ENCODE peak calls at places on chromosome 18, in five cellular contexts. G is breast epithelium, Y is GM12865, N is testis, P is HFF-Myc. F is an unnamed sample.

GRCh38 chr18:9539283-9539682 is 64.0 kb downstream of the RALBP1 start:
- DNase-seq in G (no peak), Y (no peak), N (no peak), P (peak; percentile 15), F (no peak)

GRCh38 chr18:55878224-55878623 is 290.2 kb upstream of the TCF4 start:
- DNase-seq in G (no peak), Y (no peak), N (no peak), P (no peak), F (no peak)

GRCh38 chr18:40485318-40485717 is 1469.7 kb upstream of the PIK3C3 start:
- DNase-seq in G (no peak), Y (no peak), N (no peak), P (no peak), F (no peak)

GRCh38 chr18:845152-845819 is 33.2 kb upstream of the YES1 start:
- DNase-seq in G (no peak), Y (no peak), N (no peak), P (peak; percentile 91), F (no peak)

GRCh38 chr18:79955302-79956075 is 4.0 kb upstream of the SLC66A2 start:
- DNase-seq in G (no peak), Y (peak; percentile 24), N (peak; percentile 6), P (no peak), F (no peak)

GRCh38 chr18:58004317-58004716 is 39.7 kb upstream of the NEDD4L start:
- DNase-seq in G (no peak), Y (no peak), N (no peak), P (peak; percentile 35), F (no peak)

GRCh38 chr18:24586662-24587360 is 126.4 kb downstream of the HRH4 start:
- DNase-seq in G (no peak), Y (no peak), N (no peak), P (no peak), F (no peak)

GRCh38 chr18:50080932-50081560 is 113.9 kb downstream of the MYO5B start:
- DNase-seq in G (no peak), Y (no peak), N (no peak), P (no peak), F (peak; percentile 31)

GRCh38 chr18:38718365-38718901 is 1152.8 kb upstream of the CELF4 start:
- DNase-seq in G (no peak), Y (no peak), N (peak; percentile 36), P (no peak), F (no peak)

GRCh38 chr18:9643549-9643948 is 29.2 kb upstream of the PPP4R1 start:
- DNase-seq in G (peak; percentile 63), Y (no peak), N (no peak), P (peak; percentile 98), F (peak; percentile 5)

GRCh38 chr18:25825066-25825465 is 265.3 kb downstream of the SS18 start:
- DNase-seq in G (no peak), Y (no peak), N (no peak), P (no peak), F (no peak)

GRCh38 chr18:37674570-37674969 is 109.0 kb upstream of the CELF4 start:
- DNase-seq in G (no peak), Y (no peak), N (no peak), P (no peak), F (no peak)

DNA sequence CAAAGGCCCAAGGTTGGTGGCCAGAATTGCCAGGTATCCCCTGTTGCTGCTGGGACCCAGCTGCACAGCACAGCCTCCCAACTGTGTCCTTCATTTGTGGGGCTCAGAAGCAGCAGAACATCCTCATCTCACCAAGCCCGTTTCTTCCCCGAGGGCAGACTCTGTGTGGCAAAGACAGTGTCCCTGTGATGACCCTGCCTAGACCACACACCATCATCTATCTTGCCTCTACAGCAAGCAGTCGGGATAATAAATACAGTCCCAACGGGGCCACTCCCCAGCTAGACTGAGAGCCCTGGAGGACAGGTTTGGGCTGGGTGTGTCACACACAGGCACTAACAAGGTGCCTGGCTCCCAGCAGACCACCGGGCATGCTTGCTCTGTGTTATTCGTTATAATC is 93.4 kb downstream of the PTGR3 start:
- DNase-seq in G (no peak), Y (no peak), N (no peak), P (no peak), F (no peak)
- TF ChIP-seq CTCF in G (no peak), Y (no peak), N (no peak), P (no peak), F (no peak)

GRCh38 chr18:48974304-48975220 is 23.8 kb upstream of the SMAD7 start:
- DNase-seq in G (no peak), Y (no peak), N (no peak), P (no peak), F (peak; percentile 44)
- TF ChIP-seq CTCF in G (no peak), Y (no peak), N (no peak), P (no peak), F (no peak)

GRCh38 chr18:76801567-76802505 is 20.5 kb upstream of the ZNF236 start:
- DNase-seq in G (no peak), Y (peak; percentile 72), N (peak; percentile 77), P (no peak), F (peak; percentile 55)
- TF ChIP-seq CTCF in G (peak; percentile 69), Y (peak; percentile 94), N (peak; percentile 68), P (peak; percentile 86), F (peak; percentile 65)

GRCh38 chr18:59055345-59056032 is 84.2 kb upstream of the SEC11C start:
- DNase-seq in G (no peak), Y (no peak), N (peak; percentile 58), P (no peak), F (no peak)
- TF ChIP-seq CTCF in G (no peak), Y (no peak), N (peak; percentile 14), P (peak; percentile 12), F (peak; percentile 4)

GRCh38 chr18:54130177-54130576 is 94.3 kb downstream of the MBD2 start:
- DNase-seq in G (no peak), Y (no peak), N (no peak), P (no peak), F (no peak)

GRCh38 chr18:54130631-54131030 is 93.8 kb downstream of the MBD2 start:
- DNase-seq in G (no peak), Y (no peak), N (no peak), P (no peak), F (no peak)

GRCh38 chr18:54129448-54130134 is 94.9 kb downstream of the MBD2 start:
- DNase-seq in G (no peak), Y (peak; percentile 85), N (no peak), P (no peak), F (no peak)

GRCh38 chr18:54125429-54125828 is 99.0 kb downstream of the MBD2 start:
- DNase-seq in G (no peak), Y (no peak), N (no peak), P (no peak), F (no peak)

GRCh38 chr18:54127759-54128378 is 96.6 kb downstream of the MBD2 start:
- DNase-seq in G (no peak), Y (peak; percentile 66), N (peak; percentile 42), P (no peak), F (no peak)
- TF ChIP-seq CTCF in G (no peak), Y (peak; percentile 43), N (peak; percentile 7), P (peak; percentile 63), F (no peak)

GRCh38 chr18:69723434-69723833 is 224.2 kb downstream of the CD226 start:
- DNase-seq in G (no peak), Y (no peak), N (no peak), P (no peak), F (no peak)

GRCh38 chr18:69720422-69720821 is 227.3 kb downstream of the CD226 start:
- DNase-seq in G (no peak), Y (no peak), N (no peak), P (no peak), F (no peak)

GRCh38 chr18:69715322-69715721 is 232.4 kb downstream of the CD226 start:
- DNase-seq in G (no peak), Y (no peak), N (no peak), P (no peak), F (no peak)

GRCh38 chr18:69718912-69719547 is 228.6 kb downstream of the CD226 start:
- DNase-seq in G (no peak), Y (no peak), N (no peak), P (no peak), F (no peak)

DNA sequence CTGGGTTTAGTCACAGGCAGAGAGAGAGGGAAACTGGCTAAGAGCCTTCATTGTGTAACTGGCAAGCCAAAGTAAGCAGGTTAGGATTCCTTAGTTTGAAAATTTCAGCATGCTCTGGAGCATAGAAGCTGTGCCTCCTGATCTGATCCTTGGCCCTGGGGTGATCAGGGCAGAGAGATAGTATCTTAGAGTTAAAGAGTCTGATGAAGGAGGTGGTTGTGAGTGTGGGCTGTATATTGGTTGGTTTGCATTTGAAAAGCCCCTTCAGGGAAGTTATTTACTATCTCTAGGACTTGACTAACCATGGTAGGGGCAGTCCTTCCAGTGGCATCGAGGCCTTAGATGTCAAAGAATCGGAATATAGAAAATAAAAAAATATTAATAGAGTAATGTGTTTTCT is 230.1 kb downstream of the CD226 start:
- DNase-seq in G (no peak), Y (no peak), N (no peak), P (no peak), F (no peak)
- TF ChIP-seq CTCF in G (no peak), Y (no peak), N (no peak), P (no peak), F (no peak)

GRCh38 chr18:8499810-8500663 is 109.2 kb upstream of the RAB12 start:
- DNase-seq in G (no peak), Y (no peak), N (no peak), P (no peak), F (no peak)
- TF ChIP-seq CTCF in G (no peak), Y (no peak), N (no peak), P (no peak), F (no peak)

GRCh38 chr18:35756506-35757117 is 175.1 kb downstream of the GALNT1 start:
- DNase-seq in G (no peak), Y (peak; percentile 66), N (peak; percentile 65), P (peak; percentile 27), F (peak; percentile 47)
- TF ChIP-seq CTCF in G (peak; percentile 70), Y (peak; percentile 57), N (peak; percentile 66), P (peak; percentile 67), F (peak; percentile 79)

DNA sequence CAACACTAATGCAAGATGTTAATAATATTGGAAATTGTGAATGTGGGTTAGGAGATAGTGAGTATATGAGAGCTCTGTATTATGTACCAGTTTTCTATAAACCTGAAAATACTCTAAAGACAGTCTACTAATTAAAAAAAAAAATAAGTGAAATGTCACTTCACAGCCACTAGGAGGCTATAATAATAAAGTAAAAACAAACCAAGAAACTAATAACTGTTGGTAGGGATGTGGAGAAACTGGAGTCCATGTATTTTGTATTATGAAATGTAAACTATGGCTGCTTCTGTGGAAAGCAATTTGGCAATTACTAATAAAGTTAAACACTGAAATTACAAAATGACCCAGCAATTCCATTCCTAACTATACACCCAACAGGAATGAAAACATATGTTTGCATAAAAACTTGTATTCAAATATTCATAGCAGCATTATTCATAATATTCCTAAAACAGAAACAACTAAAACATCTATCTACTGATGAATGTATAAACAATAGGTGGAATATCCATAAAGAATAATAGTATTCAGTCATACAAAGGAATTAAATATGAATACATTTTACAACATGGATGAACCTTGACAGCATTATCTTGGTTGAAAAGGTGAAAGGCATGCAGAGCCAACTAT is 36.2 kb downstream of the CCDC178 start:
- DNase-seq in G (no peak), Y (no peak), N (no peak), P (no peak), F (no peak)
- TF ChIP-seq CTCF in G (no peak), Y (no peak), N (no peak), P (no peak), F (peak; percentile 24)

GRCh38 chr18:78703297-78703696 is 276.3 kb upstream of the SALL3 start:
- DNase-seq in G (no peak), Y (no peak), N (no peak), P (no peak), F (no peak)
- TF ChIP-seq CTCF in G (no peak), Y (no peak), N (no peak), P (no peak), F (no peak)

F was measured in thyroid gland.